ENCODE peak calls at places on chromosomes 11 and 22, in seven cellular contexts. D is heart right ventricle; R is aorta; X is CD4-positive, CD25-positive, alpha-beta regulatory T cell; G is OCI-LY7; Y is effector memory CD4-positive, alpha-beta T cell; A is mesenchymal stem cell. C is an unnamed sample. For H3K9me3, the result is how much of the 10 kb centered on the place peaks cover.

GRCh38 chr22:18057568-18058209 is 20.1 kb upstream of the PEX26 start:
- DNase-seq in D (no peak), A (peak), R (peak), Y (no peak), G (peak), X (no peak), C (no peak)

GRCh38 chr11:78657441-78657840 is 82.8 kb upstream of the NARS2 start:
- DNase-seq in R (no peak), Y (no peak), G (no peak), A (no peak), X (no peak), D (no peak), C (no peak)

GRCh38 chr11:70580036-70580805 is 181.9 kb downstream of the CTTN start:
- DNase-seq in X (no peak), Y (no peak), G (no peak), D (no peak), A (no peak), R (peak), C (no peak)

GRCh38 chr22:24137595-24137994 is 43.7 kb upstream of the SUSD2 start:
- DNase-seq in Y (no peak), R (no peak), D (no peak), G (no peak), X (no peak), A (peak), C (no peak)

GRCh38 chr11:66976048-66976467 is 954 bp downstream of the C11orf86 start:
- DNase-seq in R (no peak), Y (no peak), G (peak), A (no peak), X (no peak), D (no peak), C (no peak)

GRCh38 chr11:122665882-122666281 is 10.4 kb downstream of the UBASH3B start:
- DNase-seq in X (no peak), A (peak), R (no peak), G (no peak), D (no peak), Y (no peak), C (no peak)

GRCh38 chr11:2258501-2259465 is 11.6 kb downstream of the ASCL2 start:
- DNase-seq in R (peak), Y (no peak), D (no peak), X (no peak), A (no peak), G (no peak), C (no peak)

GRCh38 chr11:16896716-16897115 is 117.5 kb downstream of the PLEKHA7 start:
- DNase-seq in X (no peak), A (no peak), Y (no peak), D (no peak), R (no peak), G (no peak), C (no peak)

GRCh38 chr22:42930810-42931420 is 73.8 kb upstream of the ARFGAP3 start:
- DNase-seq in A (no peak), R (peak), Y (no peak), G (peak), X (no peak), D (peak), C (no peak)

GRCh38 chr11:35235944-35236666 is 97.1 kb downstream of the CD44 start:
- DNase-seq in G (no peak), R (no peak), X (peak), Y (peak), A (no peak), D (no peak), C (peak)

GRCh38 chr11:77966338-77966737 is 28.1 kb downstream of the INTS4 start:
- DNase-seq in Y (no peak), X (no peak), R (no peak), D (no peak), A (no peak), G (no peak), C (no peak)

GRCh38 chr11:118219244-118219643 is 5.6 kb downstream of the JAML start:
- DNase-seq in G (no peak), X (no peak), Y (no peak), R (no peak), D (no peak), A (no peak), C (no peak)

GRCh38 chr11:10320164-10320563 is 15.3 kb downstream of the ADM start:
- DNase-seq in R (no peak), Y (no peak), D (no peak), A (no peak), X (no peak), G (no peak), C (no peak)

GRCh38 chr11:83612891-83613766 is 327.0 kb upstream of the CCDC90B start:
- DNase-seq in Y (no peak), A (no peak), D (no peak), X (no peak), G (no peak), R (no peak), C (no peak)

GRCh38 chr11:1211838-1212237 is 11.0 kb upstream of the MUC5B start:
- DNase-seq in G (no peak), Y (no peak), A (no peak), D (no peak), X (no peak), R (no peak), C (no peak)

GRCh38 chr11:1410366-1411291 is 20.9 kb downstream of the BRSK2 start:
- DNase-seq in A (no peak), Y (no peak), D (no peak), R (no peak), X (no peak), G (no peak), C (no peak)

GRCh38 chr11:115665345-115665901 is 161.2 kb upstream of the CADM1 start:
- DNase-seq in X (no peak), G (no peak), R (no peak), D (no peak), Y (no peak), A (no peak), C (no peak)

GRCh38 chr11:125281831-125282595 is 117.5 kb downstream of the PKNOX2 start:
- DNase-seq in D (no peak), A (no peak), R (no peak), X (no peak), Y (no peak), G (no peak), C (no peak)

GRCh38 chr11:35260342-35260985 is 121.5 kb downstream of the CD44 start:
- DNase-seq in R (no peak), X (no peak), D (no peak), A (peak), Y (no peak), G (no peak), C (no peak)

GRCh38 chr11:94543695-94544581 is at the start of gene FUT4:
- DNase-seq in Y (peak), X (peak), R (peak), D (peak), A (peak), G (peak), C (peak)

GRCh38 chr22:35930933-35931332 is 97.7 kb downstream of the RBFOX2 start:
- DNase-seq in G (peak), R (no peak), Y (no peak), A (peak), X (no peak), D (no peak), C (no peak)

DNA sequence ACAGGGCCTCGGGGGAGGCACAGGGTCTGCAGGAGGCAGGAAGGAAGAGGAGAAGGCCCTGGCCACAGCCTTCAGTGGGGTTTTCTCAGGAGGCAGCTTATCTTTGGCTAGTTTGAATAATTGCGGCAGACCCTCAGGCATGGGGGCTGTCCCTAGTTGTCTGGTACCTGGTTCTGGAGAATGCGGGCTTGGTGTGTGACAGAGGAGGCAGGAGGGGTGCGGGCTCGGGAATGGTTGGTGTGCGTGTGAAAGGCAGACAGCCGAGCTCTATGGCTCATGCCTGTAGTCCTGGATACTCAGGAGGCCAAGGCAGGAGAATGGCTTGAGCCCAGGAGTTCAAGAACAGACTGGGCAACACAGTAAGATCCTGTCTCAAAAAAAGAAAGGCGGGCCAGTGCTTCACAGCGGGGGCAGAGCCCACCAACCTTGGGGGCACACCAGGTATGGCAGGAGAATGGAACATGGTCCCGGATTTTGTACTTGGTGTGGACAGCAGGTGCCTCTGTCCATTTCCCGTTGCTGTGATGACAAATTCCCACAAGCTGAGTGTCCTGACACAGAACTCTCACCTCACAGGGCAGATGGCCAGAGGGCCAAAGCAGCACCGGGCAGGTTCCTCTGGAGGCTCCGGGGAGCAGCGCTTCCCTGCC is 640.6 kb downstream of the TBC1D22A start:
- DNase-seq in D (no peak), G (no peak), X (no peak), R (peak), A (no peak), Y (no peak), C (no peak)
- H3K9me3 ChIP-seq in D (under half), G (under half), X (under half), R (under half), A (under half), Y (under half), C (under half)

GRCh38 chr11:127710831-127711230 is 710.3 kb upstream of the KIRREL3 start:
- DNase-seq in A (no peak), R (no peak), G (no peak), Y (no peak), X (no peak), D (no peak), C (no peak)
- H3K9me3 ChIP-seq in A (under half), R (under half), G (under half), Y (under half), X (under half), D (under half), C (under half)

GRCh38 chr22:47411006-47411405 is 648.6 kb downstream of the TBC1D22A start:
- DNase-seq in G (no peak), R (peak), Y (no peak), A (no peak), D (no peak), X (no peak), C (no peak)

GRCh38 chr22:47408409-47408808 is 646.0 kb downstream of the TBC1D22A start:
- DNase-seq in D (no peak), A (no peak), R (peak), Y (no peak), G (no peak), X (no peak), C (no peak)

GRCh38 chr22:47406896-47407295 is 644.4 kb downstream of the TBC1D22A start:
- DNase-seq in R (peak), X (no peak), G (no peak), D (no peak), A (no peak), Y (no peak), C (no peak)

GRCh38 chr22:47407626-47408025 is 645.2 kb downstream of the TBC1D22A start:
- DNase-seq in D (no peak), G (no peak), Y (no peak), R (peak), X (no peak), A (no peak), C (no peak)

GRCh38 chr22:47409501-47410275 is 647.2 kb downstream of the TBC1D22A start:
- DNase-seq in D (no peak), Y (no peak), G (no peak), A (no peak), R (peak), X (no peak), C (no peak)
- H3K9me3 ChIP-seq in D (under half), Y (under half), G (under half), A (under half), R (under half), X (under half), C (under half)

GRCh38 chr22:26414347-26414746 is 14.7 kb upstream of the ASPHD2 start:
- DNase-seq in Y (no peak), X (no peak), R (no peak), A (no peak), G (no peak), D (no peak), C (no peak)
- H3K9me3 ChIP-seq in Y (under half), X (under half), R (under half), A (under half), G (under half), D (under half), C (under half)

DNA sequence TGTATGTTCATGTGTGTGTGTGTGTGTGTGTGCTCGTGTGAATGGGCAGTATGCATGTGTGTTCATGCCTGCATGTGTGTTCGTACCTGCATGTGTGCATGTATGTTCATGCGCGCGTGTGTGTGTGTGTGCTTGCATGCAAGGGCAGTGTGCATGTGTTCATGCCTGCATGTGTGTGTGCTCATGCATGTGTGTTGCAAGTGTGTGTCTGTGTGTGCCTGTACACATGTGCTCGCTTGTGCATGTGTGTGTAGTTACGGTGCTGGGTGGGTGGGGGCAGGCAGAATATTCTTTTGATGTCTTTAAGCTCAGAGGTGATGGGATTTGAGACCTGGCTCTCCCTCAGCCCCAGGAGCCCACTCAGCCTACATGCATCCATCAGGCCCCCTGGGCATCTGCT is 822.1 kb downstream of the BRD1 start:
- DNase-seq in A (no peak), D (no peak), Y (no peak), X (no peak), R (peak), G (no peak), C (no peak)
- H3K9me3 ChIP-seq in A (under half), D (under half), Y (under half), X (under half), R (under half), G (under half), C (under half)

DNA sequence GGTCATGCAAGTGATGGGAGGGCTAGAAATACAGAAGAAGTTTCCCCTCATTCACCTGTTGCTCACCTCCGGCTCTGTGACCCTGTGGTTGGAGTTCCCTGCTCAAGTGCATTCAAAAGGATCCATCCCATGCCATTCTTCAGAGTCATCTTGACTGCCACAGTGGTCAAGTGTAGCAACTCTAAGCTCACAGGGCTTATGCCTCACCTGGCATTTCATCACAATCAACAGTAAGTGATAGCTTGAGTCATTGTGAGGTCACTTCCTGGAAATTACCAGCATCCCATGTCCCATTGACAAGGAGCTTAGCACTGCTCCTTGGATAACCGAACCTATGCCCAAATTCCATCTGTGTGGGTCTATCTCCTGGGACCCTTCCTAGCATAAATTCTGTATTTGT is 55.6 kb downstream of the OR4C45 start:
- DNase-seq in R (no peak), A (no peak), D (no peak), X (no peak), Y (no peak), G (no peak), C (no peak)
- H3K9me3 ChIP-seq in R (under half), A (under half), D (under half), X (under half), Y (under half), G (under half), C (under half)

DNA sequence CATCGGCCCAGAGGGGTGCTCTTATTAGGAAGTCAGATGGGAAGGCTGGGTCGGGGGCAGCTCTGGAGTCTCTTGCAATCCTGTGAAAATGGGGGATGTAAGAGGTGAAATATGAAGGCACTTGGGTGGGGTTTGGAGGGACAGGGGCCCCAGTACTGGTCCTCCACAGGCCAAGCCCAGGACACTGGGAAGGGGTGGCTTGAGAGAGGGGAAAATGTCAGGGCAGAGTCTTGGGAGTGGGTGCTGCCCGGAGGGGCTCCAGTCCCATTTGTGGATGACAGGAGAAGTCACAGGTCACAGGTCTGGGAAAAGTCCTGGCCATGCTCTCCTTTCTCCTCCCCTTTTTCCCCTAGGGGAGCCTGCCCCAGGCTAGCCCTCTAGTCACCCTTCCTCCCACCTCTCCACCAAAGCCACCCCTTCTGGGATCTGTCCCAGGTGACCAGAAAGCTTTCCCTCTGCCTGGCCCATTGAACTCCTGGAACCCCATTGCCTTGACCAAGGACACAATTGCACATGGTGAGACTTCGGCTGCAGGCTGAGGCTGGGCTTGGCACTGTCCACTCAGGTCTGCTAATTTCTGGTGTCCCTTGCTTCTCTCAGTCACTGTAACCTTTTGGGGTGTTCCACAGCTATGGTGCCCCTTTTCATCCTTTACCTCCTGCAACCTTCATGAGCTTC is 1465.0 kb downstream of the TBC1D22A start:
- DNase-seq in X (no peak), D (no peak), R (no peak), A (no peak), G (no peak), Y (no peak), C (no peak)
- H3K9me3 ChIP-seq in X (under half), D (under half), R (under half), A (under half), G (under half), Y (under half), C (under half)

GRCh38 chr22:47355388-47355725 is 592.9 kb downstream of the TBC1D22A start:
- DNase-seq in G (no peak), X (no peak), Y (no peak), A (no peak), D (no peak), R (no peak), C (no peak)

GRCh38 chr22:47355776-47356432 is 593.5 kb downstream of the TBC1D22A start:
- DNase-seq in D (no peak), Y (no peak), X (no peak), G (no peak), R (no peak), A (no peak), C (peak)

GRCh38 chr22:47357493-47357892 is 595.0 kb downstream of the TBC1D22A start:
- DNase-seq in A (no peak), R (no peak), D (no peak), G (no peak), Y (no peak), X (no peak), C (no peak)

GRCh38 chr22:47356433-47357011 is 594.1 kb downstream of the TBC1D22A start:
- DNase-seq in Y (no peak), G (no peak), R (no peak), A (no peak), D (no peak), X (no peak), C (no peak)

GRCh38 chr22:47357086-47357485 is 594.6 kb downstream of the TBC1D22A start:
- DNase-seq in D (no peak), G (no peak), Y (no peak), X (no peak), R (no peak), A (no peak), C (no peak)
- H3K9me3 ChIP-seq in D (under half), G (under half), Y (under half), X (under half), R (under half), A (under half), C (under half)

DNA sequence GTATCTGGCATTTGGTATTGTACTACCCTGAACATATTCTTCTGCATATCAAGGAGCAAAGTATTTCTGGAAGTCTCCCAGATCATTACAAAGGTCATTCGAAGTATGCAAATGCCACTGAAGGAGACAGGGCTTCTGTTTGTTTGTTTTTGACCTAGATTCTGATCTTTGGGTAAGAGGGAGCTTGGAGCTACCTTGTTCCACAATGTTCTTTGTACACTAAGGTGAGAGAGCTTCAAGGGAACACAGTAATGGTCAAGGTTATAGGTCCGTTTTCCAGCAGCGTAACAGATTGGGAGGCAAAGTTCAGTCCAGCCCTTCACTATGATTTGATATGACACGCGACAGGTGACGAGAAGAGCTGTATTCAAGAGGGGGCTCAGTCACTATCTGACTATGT is 10.0 kb downstream of the OPCML start:
- DNase-seq in X (no peak), D (no peak), Y (no peak), G (no peak), R (no peak), A (no peak), C (no peak)
- H3K9me3 ChIP-seq in X (under half), D (under half), Y (under half), G (under half), R (under half), A (under half), C (under half)

DNA sequence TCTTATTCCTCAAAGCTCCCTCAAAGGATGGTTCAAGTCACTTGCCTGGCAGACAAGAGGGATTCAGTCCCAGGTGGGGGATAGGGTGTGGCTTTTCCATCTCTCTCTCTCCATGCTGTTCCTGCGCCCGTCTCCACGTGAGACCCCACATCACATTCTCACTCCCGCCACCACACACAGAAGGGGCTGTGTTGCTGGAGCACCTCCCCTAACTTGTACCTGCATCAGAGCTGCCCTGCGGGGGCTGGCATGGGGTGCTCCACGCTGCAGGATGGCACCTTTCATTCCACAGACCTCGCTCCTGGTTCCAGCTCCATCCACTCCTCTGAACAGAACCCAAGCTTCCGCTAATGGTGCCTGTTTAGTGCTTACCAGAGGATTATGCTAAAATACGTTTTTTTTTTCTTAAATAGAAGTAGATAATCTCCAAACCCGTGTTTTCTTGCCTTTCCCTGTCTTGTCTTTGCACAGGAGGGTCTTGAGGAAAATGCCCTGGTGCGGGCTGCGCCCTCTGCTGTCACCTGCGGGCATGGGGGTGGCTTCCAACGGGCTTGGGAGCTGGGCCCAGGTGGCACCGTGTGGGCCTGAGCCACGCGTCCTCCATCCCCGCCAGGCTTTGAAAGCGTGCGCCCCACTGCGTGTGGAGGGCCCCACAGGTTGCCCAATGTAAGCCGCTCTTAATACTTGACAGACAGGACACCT is 985.6 kb downstream of the BRD1 start:
- DNase-seq in R (peak), X (no peak), G (no peak), D (no peak), Y (no peak), A (no peak), C (no peak)
- H3K9me3 ChIP-seq in R (under half), X (under half), G (under half), D (under half), Y (under half), A (under half), C (under half)